ENCODE peak calls at places on chromosome 7, in nine cellular contexts. K is effector memory CD8-positive, alpha-beta T cell; B is gastrocnemius medialis; S is HFF-Myc; I is hepatic stellate cell; A is T-helper 9 cell; M is endothelial cell of umbilical vein; W is SW480; Y is stimulated activated CD4-positive, alpha-beta T cell treated with anti-CD3 and anti-CD28 coated beads, TNF-alpha, amount 100 ng/mL, for 1 hour. Z is an unnamed sample.

GRCh38 chr7:2637066-2637471 is 5.3 kb downstream of the TTYH3 start:
- DNase-seq in K (no peak), B (no peak), S (no peak), I (no peak), A (no peak), M (no peak), W (no peak), Y (no peak), Z (no peak)

GRCh38 chr7:77434570-77434969 is 18.4 kb upstream of the GSAP start:
- DNase-seq in K (no peak), B (no peak), S (peak; percentile 24), I (peak; percentile 14), A (no peak), M (no peak), W (no peak), Y (no peak), Z (no peak)

GRCh38 chr7:136728945-136729344 is 139.5 kb upstream of the CHRM2 start:
- DNase-seq in K (no peak), B (no peak), S (no peak), I (no peak), A (no peak), M (no peak), W (peak; percentile 8), Y (no peak), Z (no peak)

GRCh38 chr7:80362677-80363076 is 149.2 kb downstream of the GNAT3 start:
- DNase-seq in K (no peak), B (no peak), S (no peak), I (no peak), A (no peak), M (no peak), W (no peak), Y (no peak), Z (no peak)

GRCh38 chr7:4286281-4286680 is 395.8 kb upstream of the FOXK1 start:
- DNase-seq in K (no peak), B (no peak), S (no peak), I (no peak), A (no peak), M (no peak), W (peak; percentile 18), Y (no peak), Z (no peak)

GRCh38 chr7:7720193-7720592 is 1.8 kb upstream of the RPA3 start:
- DNase-seq in K (no peak), B (no peak), S (no peak), I (no peak), A (no peak), M (no peak), W (no peak), Y (no peak), Z (no peak)

GRCh38 chr7:120591-120991 is 71.8 kb upstream of the FAM20C start:
- DNase-seq in K (no peak), B (no peak), S (no peak), I (no peak), A (no peak), M (no peak), W (no peak), Y (no peak), Z (no peak)

GRCh38 chr7:44665531-44666213 is 59.2 kb downstream of the OGDH start:
- DNase-seq in K (no peak), B (no peak), S (no peak), I (peak; percentile 17), A (no peak), M (no peak), W (no peak), Y (no peak), Z (no peak)

GRCh38 chr7:42107484-42107883 is 129.5 kb downstream of the GLI3 start:
- DNase-seq in K (no peak), B (no peak), S (no peak), I (peak; percentile 87), A (no peak), M (no peak), W (peak; percentile 22), Y (no peak), Z (no peak)

GRCh38 chr7:29000346-29000745 is 42.2 kb upstream of the TRIL start:
- DNase-seq in K (no peak), B (no peak), S (no peak), I (no peak), A (no peak), M (no peak), W (no peak), Y (no peak), Z (no peak)

GRCh38 chr7:139026551-139026950 is 9.3 kb downstream of the ZC3HAV1L start:
- DNase-seq in K (no peak), B (no peak), S (no peak), I (no peak), A (no peak), M (no peak), W (no peak), Y (no peak), Z (no peak)

GRCh38 chr7:24980695-24981543 is 941 bp upstream of the OSBPL3 start:
- DNase-seq in K (no peak), B (peak; percentile 4), S (no peak), I (peak; percentile 33), A (no peak), M (peak; percentile 54), W (peak; percentile 81), Y (no peak), Z (no peak)

GRCh38 chr7:64997927-64998391 is 7.1 kb upstream of the ZNF117 start:
- DNase-seq in K (no peak), B (no peak), S (no peak), I (no peak), A (no peak), M (no peak), W (no peak), Y (no peak), Z (no peak)

GRCh38 chr7:151459726-151460473 is 20.0 kb upstream of the CRYGN start:
- DNase-seq in K (no peak), B (peak; percentile 87), S (peak; percentile 82), I (peak; percentile 83), A (no peak), M (peak; percentile 86), W (peak; percentile 95), Y (no peak), Z (peak; percentile 76)

GRCh38 chr7:20778063-20778721 is 8.5 kb downstream of the SP8 start:
- DNase-seq in K (no peak), B (no peak), S (no peak), I (no peak), A (no peak), M (peak; percentile 30), W (peak; percentile 60), Y (no peak), Z (no peak)

GRCh38 chr7:73521636-73522080 is 435 bp downstream of the BAZ1B start:
- DNase-seq in K (no peak), B (peak; percentile 50), S (no peak), I (peak; percentile 57), A (peak; percentile 45), M (no peak), W (peak; percentile 60), Y (no peak), Z (no peak)

GRCh38 chr7:30503273-30504212 is 1.1 kb downstream of the GGCT start:
- DNase-seq in K (no peak), B (no peak), S (no peak), I (no peak), A (no peak), M (no peak), W (no peak), Y (no peak), Z (no peak)

GRCh38 chr7:12092499-12093130 is 118.5 kb upstream of the TMEM106B start:
- DNase-seq in K (no peak), B (no peak), S (no peak), I (no peak), A (no peak), M (no peak), W (no peak), Y (no peak), Z (no peak)

GRCh38 chr7:115775981-115776380 is 254.6 kb downstream of the TFEC start:
- DNase-seq in K (no peak), B (no peak), S (no peak), I (no peak), A (no peak), M (no peak), W (no peak), Y (no peak), Z (no peak)

GRCh38 chr7:55887786-55888185 is 530 bp downstream of the ZNF713 start:
- DNase-seq in K (no peak), B (no peak), S (no peak), I (peak; percentile 16), A (no peak), M (no peak), W (peak; percentile 53), Y (no peak), Z (no peak)

GRCh38 chr7:38178695-38179344 is 775 bp downstream of the STARD3NL start:
- DNase-seq in K (no peak), B (peak; percentile 3), S (no peak), I (peak; percentile 40), A (peak; percentile 22), M (no peak), W (peak; percentile 46), Y (no peak), Z (no peak)

GRCh38 chr7:33958126-33958525 is 52.8 kb downstream of the BMPER start:
- DNase-seq in K (no peak), B (no peak), S (no peak), I (no peak), A (no peak), M (no peak), W (peak; percentile 48), Y (no peak), Z (no peak)

GRCh38 chr7:106896268-106896667 is 31.2 kb downstream of the PIK3CG start:
- DNase-seq in K (no peak), B (no peak), S (no peak), I (no peak), A (no peak), M (no peak), W (no peak), Y (no peak), Z (no peak)

GRCh38 chr7:26553582-26553981 is 261.9 kb downstream of the SNX10 start:
- DNase-seq in K (no peak), B (no peak), S (no peak), I (no peak), A (no peak), M (no peak), W (no peak), Y (no peak), Z (no peak)

GRCh38 chr7:157372300-157373232 is 35.8 kb downstream of the DNAJB6 start:
- DNase-seq in K (no peak), B (no peak), S (no peak), I (no peak), A (no peak), M (no peak), W (no peak), Y (no peak), Z (no peak)

GRCh38 chr7:116097365-116098009 is 66.9 kb upstream of the TFEC start:
- DNase-seq in K (no peak), B (no peak), S (peak; percentile 45), I (peak; percentile 8), A (no peak), M (peak; percentile 89), W (peak; percentile 72), Y (no peak), Z (peak; percentile 24)

GRCh38 chr7:132410385-132410784 is 165.9 kb downstream of the PLXNA4 start:
- DNase-seq in K (no peak), B (no peak), S (no peak), I (peak; percentile 26), A (no peak), M (peak; percentile 82), W (no peak), Y (no peak), Z (no peak)

GRCh38 chr7:123275036-123275753 is 75.4 kb upstream of the SLC13A1 start:
- DNase-seq in K (no peak), B (no peak), S (no peak), I (no peak), A (no peak), M (no peak), W (no peak), Y (no peak), Z (no peak)

GRCh38 chr7:151833691-151834090 is 43.2 kb downstream of the PRKAG2 start:
- DNase-seq in K (no peak), B (no peak), S (no peak), I (no peak), A (no peak), M (no peak), W (peak; percentile 20), Y (no peak), Z (no peak)

GRCh38 chr7:85068796-85069195 is 118.1 kb downstream of the SEMA3D start:
- DNase-seq in K (no peak), B (no peak), S (no peak), I (peak; percentile 10), A (no peak), M (peak; percentile 40), W (peak; percentile 13), Y (no peak), Z (no peak)

GRCh38 chr7:107501593-107501992 is 31.7 kb downstream of the GPR22 start:
- DNase-seq in K (peak; percentile 5), B (no peak), S (peak; percentile 33), I (peak; percentile 14), A (no peak), M (peak; percentile 64), W (peak; percentile 78), Y (no peak), Z (peak; percentile 48)